ENCODE peak calls at places on chromosomes 7 and 10, in five cellular contexts. M, N, F, S and Z are unnamed samples.

GRCh38 chr10:51894752-51895151 is 195.4 kb upstream of the CSTF2T start:
- DNase-seq in S (no peak), M (no peak), N (no peak), F (no peak), Z (no peak)

GRCh38 chr7:86558680-86559079 is 85.0 kb upstream of the GRM3 start:
- DNase-seq in N (no peak), M (no peak), S (no peak), F (no peak), Z (peak)

GRCh38 chr7:97418312-97418711 is 300.8 kb downstream of the SDHAF3 start:
- DNase-seq in N (no peak), F (peak), S (peak), M (no peak), Z (no peak)

GRCh38 chr7:106062006-106062405 is 50.1 kb downstream of the SYPL1 start:
- DNase-seq in F (no peak), M (no peak), S (no peak), N (no peak), Z (no peak)

GRCh38 chr10:77613476-77614130 is 24.0 kb downstream of the KCNMA1 start:
- DNase-seq in S (peak), N (no peak), F (no peak), M (no peak), Z (no peak)

GRCh38 chr10:33841678-33842077 is 507.2 kb upstream of the NRP1 start:
- DNase-seq in S (no peak), M (no peak), F (no peak), N (no peak), Z (no peak)

GRCh38 chr7:77409739-77410545 is 6.2 kb downstream of the GSAP start:
- DNase-seq in S (no peak), N (no peak), F (peak), M (no peak), Z (peak)

GRCh38 chr7:103951311-103951710 is 38.1 kb downstream of the RELN start:
- DNase-seq in M (no peak), N (no peak), S (no peak), F (no peak), Z (no peak)

GRCh38 chr10:4770766-4771553 is 55.0 kb upstream of the AKR1E2 start:
- DNase-seq in S (no peak), F (peak), M (no peak), N (no peak), Z (peak)
- H3K27ac ChIP-seq in S (no peak), F (peak), M (no peak), N (peak), Z (no peak)

GRCh38 chr10:79222186-79222585 is 125.1 kb upstream of the PPIF start:
- DNase-seq in S (no peak), M (no peak), N (no peak), F (no peak), Z (no peak)

GRCh38 chr10:79224992-79225391 is 122.3 kb upstream of the PPIF start:
- DNase-seq in M (no peak), F (no peak), N (no peak), S (no peak), Z (no peak)

GRCh38 chr10:79223001-79223345 is 124.3 kb upstream of the PPIF start:
- DNase-seq in M (no peak), F (no peak), N (no peak), S (peak), Z (no peak)

GRCh38 chr10:79224263-79224949 is 122.9 kb upstream of the PPIF start:
- DNase-seq in S (no peak), N (no peak), F (no peak), M (no peak), Z (no peak)

DNA sequence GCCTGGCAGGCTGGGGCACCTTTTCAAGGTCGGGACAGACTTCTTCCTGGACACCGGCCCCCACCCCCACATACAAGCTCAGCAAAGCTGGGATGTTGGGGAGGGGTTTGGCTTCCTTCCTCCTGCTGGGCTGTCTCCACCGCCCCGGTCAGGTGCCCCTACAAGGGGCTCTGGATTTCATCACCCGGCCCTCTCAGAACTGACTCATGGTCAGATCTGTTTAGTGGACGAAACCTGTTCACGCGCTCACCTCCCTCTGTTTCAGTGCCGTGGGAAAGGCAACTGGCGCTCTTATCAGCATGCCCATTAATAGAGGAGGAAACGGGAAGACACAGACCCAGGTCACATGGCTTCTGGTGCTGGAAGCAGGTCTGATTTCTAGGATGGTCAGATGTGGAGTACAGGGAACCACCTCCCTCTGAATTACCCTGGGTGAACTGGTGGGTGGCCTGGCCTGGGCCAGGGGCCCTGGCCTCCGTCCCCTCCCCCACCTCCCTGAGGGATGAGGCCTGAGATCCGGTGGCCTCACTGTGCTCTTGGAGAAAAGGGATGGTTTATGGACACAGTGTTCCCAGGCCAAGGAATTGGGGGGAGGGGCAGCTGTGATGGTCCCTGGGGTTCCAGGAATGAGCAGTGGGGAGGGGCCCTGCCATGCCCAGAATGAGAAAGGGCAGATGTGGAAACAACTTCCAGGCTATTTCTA is 123.8 kb upstream of the PPIF start:
- DNase-seq in N (peak), S (peak), F (no peak), M (no peak), Z (no peak)
- H3K27ac ChIP-seq in N (peak), S (no peak), F (peak), M (no peak), Z (peak)

DNA sequence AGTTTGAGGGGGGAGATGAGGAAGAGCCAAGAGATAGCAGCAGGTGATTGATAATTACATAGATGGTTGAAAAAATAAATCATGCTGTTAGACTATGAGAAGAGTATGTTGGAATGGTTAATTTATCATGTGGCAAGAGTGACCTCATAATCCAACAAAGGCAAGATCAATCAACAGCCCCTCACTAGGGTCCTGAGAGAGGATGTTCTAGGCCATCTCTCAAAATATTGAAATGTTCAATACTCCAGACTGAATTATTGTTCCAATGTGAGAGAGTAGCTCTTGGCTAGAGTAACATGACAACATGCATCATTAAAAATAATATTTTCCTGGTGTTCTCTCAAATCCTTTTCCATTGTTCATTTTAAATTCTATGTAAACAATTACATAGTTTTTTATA is 67.9 kb downstream of the ADD3 start:
- DNase-seq in M (no peak), N (no peak), F (no peak), S (no peak), Z (no peak)
- H3K27ac ChIP-seq in M (no peak), N (peak), F (no peak), S (no peak), Z (no peak)

GRCh38 chr10:17009228-17009700 is 120.3 kb downstream of the CUBN start:
- DNase-seq in N (no peak), M (no peak), S (no peak), F (no peak), Z (no peak)
- H3K27ac ChIP-seq in N (peak), M (no peak), S (no peak), F (no peak), Z (no peak)

GRCh38 chr7:26286157-26286556 is 5.5 kb upstream of the SNX10 start:
- DNase-seq in F (no peak), S (no peak), M (no peak), N (no peak), Z (no peak)
- H3K27ac ChIP-seq in F (no peak), S (no peak), M (no peak), N (no peak), Z (no peak)

DNA sequence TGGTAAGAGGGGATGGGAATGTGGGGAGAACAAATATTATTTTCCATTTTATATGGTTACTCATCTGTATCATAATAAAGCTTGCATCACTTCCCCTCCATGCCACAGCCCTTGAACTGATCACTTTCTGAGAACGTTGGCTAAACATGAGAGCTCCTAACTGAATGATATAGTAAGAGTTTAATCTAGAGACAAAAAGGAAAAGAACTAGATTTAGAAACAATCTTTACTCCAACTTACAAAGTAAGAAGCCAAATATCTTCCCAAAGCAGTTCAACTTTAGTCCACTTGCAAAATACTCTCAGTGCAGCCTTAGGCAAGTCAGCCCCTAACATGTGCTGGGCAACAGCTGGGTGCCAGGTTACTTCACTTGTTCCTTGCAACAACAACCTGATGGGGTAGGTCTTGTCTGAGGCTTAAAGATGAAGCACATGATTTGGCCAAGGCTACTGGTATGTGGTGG is 20.3 kb downstream of the SMURF1 start:
- DNase-seq in F (peak), M (no peak), S (no peak), N (no peak), Z (no peak)
- H3K27ac ChIP-seq in F (peak), M (no peak), S (no peak), N (peak), Z (peak)

DNA sequence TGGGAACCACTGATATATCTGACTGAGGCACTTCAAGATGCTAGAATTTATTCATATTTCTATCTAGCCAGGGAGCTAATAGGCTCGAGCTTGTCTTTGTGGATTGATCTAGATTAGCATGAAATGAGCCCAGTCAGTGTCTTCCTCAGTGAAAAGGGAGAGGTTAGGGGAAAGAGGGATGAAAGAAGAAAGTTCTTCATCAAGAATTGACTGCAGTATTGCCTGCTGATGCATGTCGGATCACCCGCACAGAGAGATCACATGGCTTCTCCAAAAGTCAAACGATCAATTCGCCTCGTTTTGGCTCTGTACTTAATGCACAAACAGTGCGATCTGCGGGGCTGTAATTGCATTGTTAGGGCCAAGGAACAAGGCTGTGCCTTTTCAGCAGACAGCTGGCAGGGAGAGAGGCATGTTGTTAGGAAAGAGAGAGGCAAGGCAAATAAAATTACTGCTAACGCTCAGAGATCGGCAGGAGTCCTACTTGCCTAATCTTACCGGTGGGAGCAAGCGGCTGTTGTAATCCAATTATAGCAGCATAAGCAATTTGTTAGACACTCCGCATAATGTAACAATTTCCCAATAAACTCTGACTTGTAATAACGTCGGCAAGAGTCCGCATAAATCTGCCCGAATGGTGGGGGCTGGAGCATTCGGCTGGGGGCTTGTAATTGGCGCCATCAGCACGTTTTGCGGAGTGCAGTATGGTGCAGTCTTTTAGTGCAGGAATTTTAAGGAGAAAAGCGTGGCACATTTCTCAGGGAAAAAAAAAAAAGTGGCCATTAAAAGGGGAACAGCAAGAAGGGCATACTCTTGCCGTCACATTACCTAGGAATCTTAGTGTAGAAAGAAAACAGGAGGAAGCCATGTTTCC is 102.1 kb downstream of the POLL start:
- DNase-seq in M (peak), N (no peak), F (no peak), S (peak), Z (no peak)
- H3K27ac ChIP-seq in M (no peak), N (no peak), F (no peak), S (peak), Z (no peak)

GRCh38 chr10:121994429-121994881 is 5.5 kb downstream of the TACC2 start:
- DNase-seq in F (no peak), M (no peak), N (no peak), S (peak), Z (no peak)
- H3K27ac ChIP-seq in F (no peak), M (no peak), N (peak), S (peak), Z (peak)